ENCODE peak calls at places on chromosomes 4 and X, in five cellular contexts. One of them, this sample, is unnamed.

GRCh38 chr4:154314248-154314647 is 177.4 kb downstream of the DCHS2 start:
- DNase-seq in tibial artery: no peak
- DNase-seq in AG09309: peak
- DNase-seq in MCF 10A: peak
- DNase-seq in cardiac muscle cell: peak
- DNase-seq in this sample: no peak

GRCh38 chr4:164501074-164501473 is 252.9 kb upstream of the SMIM31 start:
- DNase-seq in cardiac muscle cell: no peak
- DNase-seq in MCF 10A: no peak
- DNase-seq in tibial artery: no peak
- DNase-seq in AG09309: no peak
- DNase-seq in this sample: no peak

GRCh38 chrX:143095841-143096240 is 70.1 kb downstream of the SPANXN4 start:
- DNase-seq in cardiac muscle cell: no peak
- DNase-seq in MCF 10A: peak
- DNase-seq in AG09309: no peak
- DNase-seq in tibial artery: no peak
- DNase-seq in this sample: no peak

GRCh38 chr4:137390707-137391106 is 141.6 kb downstream of the PCDH18 start:
- DNase-seq in tibial artery: no peak
- DNase-seq in AG09309: peak
- DNase-seq in cardiac muscle cell: peak
- DNase-seq in MCF 10A: peak
- DNase-seq in this sample: no peak

GRCh38 chr4:165248102-165248501 is 40.7 kb downstream of the KLHL2 start:
- DNase-seq in MCF 10A: no peak
- DNase-seq in AG09309: no peak
- DNase-seq in cardiac muscle cell: no peak
- DNase-seq in tibial artery: no peak
- DNase-seq in this sample: no peak

GRCh38 chrX:44157293-44157692 is 184.1 kb upstream of the NDP start:
- DNase-seq in MCF 10A: no peak
- DNase-seq in AG09309: no peak
- DNase-seq in tibial artery: peak
- DNase-seq in cardiac muscle cell: no peak
- DNase-seq in this sample: no peak

GRCh38 chr4:8547108-8547911 is 32.9 kb upstream of the GPR78 start:
- DNase-seq in MCF 10A: peak
- DNase-seq in cardiac muscle cell: peak
- DNase-seq in AG09309: no peak
- DNase-seq in tibial artery: no peak
- DNase-seq in this sample: peak

GRCh38 chr4:3519468-3520264 is 12.6 kb downstream of the LRPAP1 start:
- DNase-seq in AG09309: no peak
- DNase-seq in MCF 10A: no peak
- DNase-seq in tibial artery: no peak
- DNase-seq in cardiac muscle cell: no peak
- DNase-seq in this sample: no peak

GRCh38 chrX:375181-376036 is 11.3 kb downstream of the PPP2R3B start:
- DNase-seq in AG09309: no peak
- DNase-seq in MCF 10A: no peak
- DNase-seq in cardiac muscle cell: no peak
- DNase-seq in tibial artery: no peak
- DNase-seq in this sample: no peak

GRCh38 chr4:7195138-7195510 is 2.8 kb downstream of the SORCS2 start:
- DNase-seq in tibial artery: no peak
- DNase-seq in cardiac muscle cell: no peak
- DNase-seq in MCF 10A: no peak
- DNase-seq in AG09309: no peak
- DNase-seq in this sample: no peak

GRCh38 chrX:24396236-24396929 is 35.9 kb downstream of the SUPT20HL1 start:
- DNase-seq in MCF 10A: peak
- DNase-seq in cardiac muscle cell: peak
- DNase-seq in tibial artery: peak
- DNase-seq in AG09309: peak
- DNase-seq in this sample: no peak

GRCh38 chrX:69173906-69174305 is 8.7 kb upstream of the PJA1 start:
- DNase-seq in AG09309: no peak
- DNase-seq in MCF 10A: no peak
- DNase-seq in cardiac muscle cell: no peak
- DNase-seq in tibial artery: no peak
- DNase-seq in this sample: peak

GRCh38 chr4:148259841-148260240 is 182.4 kb downstream of the NR3C2 start:
- DNase-seq in AG09309: no peak
- DNase-seq in MCF 10A: no peak
- DNase-seq in tibial artery: no peak
- DNase-seq in cardiac muscle cell: no peak
- DNase-seq in this sample: no peak

GRCh38 chr4:20487852-20488251 is 212.4 kb upstream of the PACRGL start:
- DNase-seq in AG09309: no peak
- DNase-seq in tibial artery: no peak
- DNase-seq in cardiac muscle cell: no peak
- DNase-seq in MCF 10A: peak
- DNase-seq in this sample: no peak

GRCh38 chr4:187309456-187309855 is 585.8 kb upstream of the FAT1 start:
- DNase-seq in tibial artery: no peak
- DNase-seq in MCF 10A: no peak
- DNase-seq in AG09309: peak
- DNase-seq in cardiac muscle cell: no peak
- DNase-seq in this sample: no peak

GRCh38 chr4:106687026-106687425 is 318.4 kb upstream of the GIMD1 start:
- DNase-seq in AG09309: no peak
- DNase-seq in tibial artery: no peak
- DNase-seq in cardiac muscle cell: peak
- DNase-seq in MCF 10A: no peak
- DNase-seq in this sample: no peak

GRCh38 chr4:106694232-106694631 is 325.7 kb upstream of the GIMD1 start:
- DNase-seq in AG09309: no peak
- DNase-seq in cardiac muscle cell: no peak
- DNase-seq in MCF 10A: no peak
- DNase-seq in tibial artery: no peak
- DNase-seq in this sample: no peak

GRCh38 chr4:106695846-106696245 is 327.3 kb upstream of the GIMD1 start:
- DNase-seq in MCF 10A: no peak
- DNase-seq in cardiac muscle cell: no peak
- DNase-seq in AG09309: no peak
- DNase-seq in tibial artery: no peak
- DNase-seq in this sample: no peak

GRCh38 chr4:106690487-106690886 is 321.9 kb upstream of the GIMD1 start:
- DNase-seq in AG09309: peak
- DNase-seq in tibial artery: no peak
- DNase-seq in cardiac muscle cell: peak
- DNase-seq in MCF 10A: peak
- DNase-seq in this sample: no peak

GRCh38 chr4:106691749-106692148 is 323.2 kb upstream of the GIMD1 start:
- DNase-seq in MCF 10A: peak
- DNase-seq in tibial artery: no peak
- DNase-seq in cardiac muscle cell: no peak
- DNase-seq in AG09309: no peak
- DNase-seq in this sample: no peak
- TF ChIP-seq CTCF in MCF 10A: no peak
- TF ChIP-seq CTCF in tibial artery: no peak
- TF ChIP-seq CTCF in cardiac muscle cell: peak
- TF ChIP-seq CTCF in AG09309: peak
- TF ChIP-seq CTCF in this sample: peak

DNA sequence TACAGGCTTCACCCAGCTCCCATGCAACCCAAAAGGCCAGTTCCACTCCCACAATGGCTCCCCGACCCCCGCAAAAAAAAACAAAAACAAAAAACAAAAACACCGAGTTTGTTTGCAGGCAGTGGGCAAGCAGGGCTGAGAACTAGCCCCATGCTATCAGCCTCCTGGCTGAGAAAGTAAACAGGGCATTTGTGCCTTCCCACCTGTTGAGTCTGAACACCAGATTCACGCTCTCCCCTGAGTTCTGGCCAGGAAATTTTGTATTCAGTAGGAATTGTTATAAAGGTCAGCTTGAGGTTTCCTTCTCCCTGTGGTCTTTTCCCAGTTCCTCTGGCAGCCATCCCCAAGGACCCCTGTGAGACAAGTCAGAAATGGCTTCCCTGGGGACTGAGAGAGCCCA is 1066.5 kb downstream of the GLUD2 start:
- DNase-seq in AG09309: no peak
- DNase-seq in tibial artery: no peak
- DNase-seq in MCF 10A: no peak
- DNase-seq in cardiac muscle cell: no peak
- DNase-seq in this sample: no peak
- TF ChIP-seq CTCF in AG09309: no peak
- TF ChIP-seq CTCF in tibial artery: no peak
- TF ChIP-seq CTCF in MCF 10A: no peak
- TF ChIP-seq CTCF in cardiac muscle cell: no peak
- TF ChIP-seq CTCF in this sample: no peak

GRCh38 chr4:2465032-2465431 is 3.9 kb upstream of the RNF4 start:
- DNase-seq in tibial artery: no peak
- DNase-seq in cardiac muscle cell: no peak
- DNase-seq in MCF 10A: no peak
- DNase-seq in AG09309: no peak
- DNase-seq in this sample: no peak

GRCh38 chr4:2461246-2461960 is 7.5 kb upstream of the RNF4 start:
- DNase-seq in MCF 10A: no peak
- DNase-seq in cardiac muscle cell: no peak
- DNase-seq in AG09309: no peak
- DNase-seq in tibial artery: no peak
- DNase-seq in this sample: no peak

GRCh38 chr4:2459589-2460349 is 9.1 kb upstream of the RNF4 start:
- DNase-seq in AG09309: no peak
- DNase-seq in tibial artery: no peak
- DNase-seq in MCF 10A: no peak
- DNase-seq in cardiac muscle cell: no peak
- DNase-seq in this sample: no peak

GRCh38 chr4:2462218-2462991 is 6.5 kb upstream of the RNF4 start:
- DNase-seq in cardiac muscle cell: peak
- DNase-seq in AG09309: no peak
- DNase-seq in MCF 10A: peak
- DNase-seq in tibial artery: peak
- DNase-seq in this sample: peak

DNA sequence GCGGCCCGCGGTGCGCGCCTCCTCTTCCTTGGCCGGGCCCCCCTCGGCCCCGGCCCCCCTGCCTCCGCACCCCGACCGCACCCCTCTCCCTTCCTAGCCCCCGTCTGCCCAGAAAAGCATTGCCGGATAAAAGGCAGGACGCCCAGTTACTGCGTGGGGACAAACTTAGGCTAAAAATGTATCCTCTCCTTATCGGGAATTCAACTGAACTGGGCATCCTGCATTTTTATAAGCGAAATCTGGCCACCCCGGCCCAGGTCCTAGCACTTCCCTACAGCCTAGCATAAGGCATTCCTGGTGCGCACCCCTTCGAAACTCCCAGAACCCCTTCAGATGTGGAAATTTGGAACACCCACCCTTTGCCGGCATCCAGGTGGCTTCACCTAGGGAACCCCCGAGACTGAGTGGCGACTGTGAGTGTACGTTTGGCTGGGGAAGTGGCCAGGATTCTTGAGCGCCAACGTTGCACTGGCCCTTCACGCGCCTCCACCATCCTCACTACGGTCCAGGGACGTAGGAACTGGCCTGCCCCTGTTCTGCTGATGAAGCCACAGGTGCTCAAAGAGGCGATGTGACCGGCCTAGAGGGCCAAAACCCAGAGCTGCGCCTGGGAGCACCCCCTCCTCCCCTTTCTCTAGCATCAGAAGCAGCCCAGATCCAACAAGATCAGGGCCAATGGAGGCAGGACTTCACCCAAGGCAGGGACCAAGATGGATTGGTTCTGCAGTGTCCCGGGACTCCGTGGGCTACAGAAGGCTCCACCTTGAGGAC is 5.7 kb upstream of the RNF4 start:
- DNase-seq in cardiac muscle cell: peak
- DNase-seq in tibial artery: no peak
- DNase-seq in MCF 10A: no peak
- DNase-seq in AG09309: no peak
- DNase-seq in this sample: no peak
- TF ChIP-seq CTCF in cardiac muscle cell: no peak
- TF ChIP-seq CTCF in tibial artery: no peak
- TF ChIP-seq CTCF in MCF 10A: no peak
- TF ChIP-seq CTCF in AG09309: no peak
- TF ChIP-seq CTCF in this sample: no peak

GRCh38 chrX:97446298-97446882 is 562.7 kb downstream of the RPA4 start:
- DNase-seq in MCF 10A: peak
- DNase-seq in AG09309: no peak
- DNase-seq in tibial artery: no peak
- DNase-seq in cardiac muscle cell: peak
- DNase-seq in this sample: no peak

DNA sequence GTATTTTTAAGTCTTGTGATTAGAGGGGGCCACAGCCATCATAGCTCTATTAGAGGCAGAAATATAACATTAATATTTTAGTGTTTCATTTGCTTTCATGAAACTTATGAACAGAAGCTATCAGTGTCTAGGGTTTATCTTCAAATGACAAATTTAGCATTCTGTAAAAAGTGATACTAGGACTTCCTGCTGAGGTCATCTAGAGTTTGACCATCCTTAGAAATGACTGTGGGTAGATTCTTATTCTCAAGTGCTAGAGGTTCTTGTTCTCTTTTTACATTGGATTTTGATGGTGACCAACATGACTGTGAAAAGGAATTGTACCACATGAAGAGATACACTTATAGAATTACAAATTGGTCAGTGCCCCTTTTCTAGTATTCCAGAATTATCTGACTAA is 568.6 kb downstream of the RPA4 start:
- DNase-seq in AG09309: no peak
- DNase-seq in tibial artery: no peak
- DNase-seq in cardiac muscle cell: no peak
- DNase-seq in MCF 10A: no peak
- DNase-seq in this sample: no peak
- TF ChIP-seq CTCF in AG09309: no peak
- TF ChIP-seq CTCF in tibial artery: no peak
- TF ChIP-seq CTCF in cardiac muscle cell: no peak
- TF ChIP-seq CTCF in MCF 10A: no peak
- TF ChIP-seq CTCF in this sample: no peak

GRCh38 chr4:89837385-89837995 is 529 bp upstream of the SNCA start:
- DNase-seq in cardiac muscle cell: peak
- DNase-seq in MCF 10A: peak
- DNase-seq in AG09309: no peak
- DNase-seq in tibial artery: no peak
- DNase-seq in this sample: peak
- TF ChIP-seq CTCF in cardiac muscle cell: peak
- TF ChIP-seq CTCF in MCF 10A: peak
- TF ChIP-seq CTCF in AG09309: no peak
- TF ChIP-seq CTCF in tibial artery: no peak
- TF ChIP-seq CTCF in this sample: no peak

GRCh38 chr4:153081693-153082092 is 122.5 kb upstream of the TRIM2 start:
- DNase-seq in MCF 10A: no peak
- DNase-seq in AG09309: no peak
- DNase-seq in tibial artery: no peak
- DNase-seq in cardiac muscle cell: no peak
- DNase-seq in this sample: no peak
- TF ChIP-seq CTCF in MCF 10A: no peak
- TF ChIP-seq CTCF in AG09309: no peak
- TF ChIP-seq CTCF in tibial artery: no peak
- TF ChIP-seq CTCF in cardiac muscle cell: no peak
- TF ChIP-seq CTCF in this sample: no peak

GRCh38 chr4:41215155-41215554 is 813 bp upstream of the APBB2 start:
- DNase-seq in AG09309: no peak
- DNase-seq in tibial artery: no peak
- DNase-seq in MCF 10A: no peak
- DNase-seq in cardiac muscle cell: no peak
- DNase-seq in this sample: no peak
- TF ChIP-seq CTCF in AG09309: no peak
- TF ChIP-seq CTCF in tibial artery: no peak
- TF ChIP-seq CTCF in MCF 10A: no peak
- TF ChIP-seq CTCF in cardiac muscle cell: no peak
- TF ChIP-seq CTCF in this sample: no peak